ENCODE peak calls at places on chromosomes 5 and 9, in six cellular contexts. B, C, H, D, U and M are unnamed samples.

GRCh38 chr9:4617752-4618151 is 44.3 kb upstream of the PLPP6 start:
- DNase-seq in H (no peak), C (no peak), D (no peak), B (no peak), U (no peak), M (no peak)

GRCh38 chr9:87372401-87372851 is 125.2 kb upstream of the DAPK1 start:
- DNase-seq in U (no peak), C (no peak), B (no peak), D (no peak), H (no peak), M (no peak)

GRCh38 chr5:138330813-138331448 is 673 bp downstream of the CDC25C start:
- DNase-seq in B (peak), H (no peak), C (no peak), D (no peak), U (peak), M (no peak)

GRCh38 chr5:35213608-35214007 is 16.7 kb downstream of the PRLR start:
- DNase-seq in B (peak), U (peak), C (no peak), D (no peak), H (no peak), M (no peak)

GRCh38 chr5:111670826-111671492 is 86.0 kb downstream of the NREP start:
- DNase-seq in B (peak), D (no peak), C (no peak), H (no peak), U (peak), M (no peak)

GRCh38 chr9:20404192-20404813 is 218.0 kb downstream of the MLLT3 start:
- DNase-seq in D (no peak), H (no peak), B (no peak), U (no peak), C (no peak), M (no peak)

GRCh38 chr5:965604-966344 is 42.8 kb upstream of the NKD2 start:
- DNase-seq in U (no peak), H (no peak), D (no peak), C (no peak), B (no peak), M (no peak)

GRCh38 chr5:14143843-14144585 is 872 bp downstream of the TRIO start:
- DNase-seq in D (no peak), C (no peak), U (peak), H (no peak), B (peak), M (no peak)

GRCh38 chr5:124136609-124137008 is 609.8 kb downstream of the ZNF608 start:
- DNase-seq in B (no peak), U (no peak), D (no peak), C (no peak), H (no peak), M (no peak)

GRCh38 chr5:108084105-108084504 is 297.8 kb downstream of the FBXL17 start:
- DNase-seq in H (no peak), D (no peak), B (no peak), U (peak), C (no peak), M (no peak)

GRCh38 chr5:94415798-94416197 is 202.6 kb downstream of the KIAA0825 start:
- DNase-seq in C (no peak), B (no peak), H (no peak), D (no peak), U (no peak), M (no peak)

GRCh38 chr5:146390469-146390868 is 51.8 kb downstream of the POU4F3 start:
- DNase-seq in C (no peak), H (no peak), D (no peak), B (no peak), U (no peak), M (no peak)

GRCh38 chr5:124832510-124832909 is 86.1 kb upstream of the ZNF608 start:
- DNase-seq in H (no peak), B (no peak), D (no peak), U (no peak), C (no peak), M (no peak)

GRCh38 chr9:37421914-37422288 is 595 bp upstream of the GRHPR start:
- DNase-seq in B (peak), C (no peak), H (no peak), D (no peak), U (no peak), M (no peak)

GRCh38 chr9:99054581-99054980 is 50.3 kb upstream of the TGFBR1 start:
- DNase-seq in B (peak), D (no peak), C (no peak), H (no peak), U (no peak), M (no peak)

GRCh38 chr9:129109952-129110739 is 447 bp downstream of the CRAT start:
- DNase-seq in D (peak), C (no peak), H (no peak), B (peak), U (no peak), M (no peak)

GRCh38 chr5:40570408-40571129 is 109.1 kb upstream of the PTGER4 start:
- DNase-seq in U (peak), B (peak), D (no peak), H (no peak), C (no peak), M (no peak)

GRCh38 chr9:129894106-129894823 is 59.0 kb downstream of the USP20 start:
- DNase-seq in D (no peak), U (no peak), C (no peak), B (no peak), H (no peak), M (no peak)

GRCh38 chr9:137034039-137034708 is 2.3 kb upstream of the FUT7 start:
- DNase-seq in B (no peak), H (no peak), C (no peak), D (no peak), U (no peak), M (no peak)

GRCh38 chr9:127803507-127804352 is 1.0 kb downstream of the FPGS start:
- DNase-seq in D (no peak), U (peak), B (peak), C (no peak), H (no peak), M (no peak)

GRCh38 chr5:118726891-118727290 is 261.5 kb downstream of the DTWD2 start:
- DNase-seq in B (no peak), D (no peak), H (no peak), C (no peak), U (no peak), M (no peak)

GRCh38 chr5:150517272-150518152 is 9.6 kb downstream of the NDST1 start:
- DNase-seq in H (peak), B (peak), D (no peak), U (peak), C (no peak), M (no peak)

GRCh38 chr9:36928670-36929349 is 105.3 kb downstream of the PAX5 start:
- DNase-seq in C (no peak), D (no peak), U (peak), B (peak), H (no peak), M (no peak)

GRCh38 chr5:177357459-177358332 is at the start of gene RGS14:
- DNase-seq in D (peak), U (peak), H (no peak), C (peak), B (peak), M (peak)

GRCh38 chr9:19629506-19629905 is 159.3 kb downstream of the SLC24A2 start:
- DNase-seq in B (no peak), H (no peak), D (no peak), C (no peak), U (no peak), M (no peak)

GRCh38 chr5:1448511-1449011 is 3.3 kb upstream of the SLC6A3 start:
- DNase-seq in U (no peak), H (no peak), D (no peak), B (no peak), C (no peak), M (peak)

GRCh38 chr9:113355197-113355596 is 5.9 kb downstream of the BSPRY start:
- DNase-seq in D (no peak), H (no peak), C (no peak), U (peak), B (no peak), M (no peak)

GRCh38 chr9:5459289-5459829 is 9.0 kb downstream of the CD274 start:
- DNase-seq in B (peak), C (no peak), D (no peak), U (peak), H (no peak), M (no peak)

GRCh38 chr9:102518324-102518723 is 476.8 kb upstream of the CYLC2 start:
- DNase-seq in H (peak), C (no peak), U (no peak), B (no peak), D (no peak), M (no peak)

GRCh38 chr9:20603524-20604268 is 18.6 kb downstream of the MLLT3 start:
- DNase-seq in B (peak), C (no peak), H (no peak), D (no peak), U (no peak), M (no peak)

GRCh38 chr5:172002310-172002709 is 4.1 kb downstream of the FBXW11 start:
- DNase-seq in H (no peak), D (no peak), B (peak), U (peak), C (no peak), M (no peak)

GRCh38 chr5:180130876-180131740 is 59.5 kb upstream of the RNF130 start:
- DNase-seq in B (no peak), U (no peak), D (no peak), H (no peak), C (no peak), M (no peak)